ENCODE peak calls at places on chromosomes 11 and 22, in six cellular contexts. U is HCT116, V is GM23248, M is neural progenitor cell, K is SK-N-SH, J is MM.1S. T is an unnamed sample.

GRCh38 chr22:39518124-39518786 is 2.1 kb upstream of the ATF4 start:
- DNase-seq in K (no peak), V (peak; percentile 67), U (no peak), M (no peak), J (no peak), T (no peak)

GRCh38 chr22:33909906-33910305 is 10.4 kb downstream of the LARGE1 start:
- DNase-seq in V (peak; percentile 68), M (no peak), K (no peak), J (no peak), U (no peak), T (no peak)

GRCh38 chr11:19573666-19574065 is 139.0 kb upstream of the NAV2 start:
- DNase-seq in K (no peak), V (no peak), J (no peak), U (no peak), M (no peak), T (no peak)

GRCh38 chr22:17674152-17674551 is 35.6 kb downstream of the BCL2L13 start:
- DNase-seq in U (no peak), M (no peak), K (no peak), J (no peak), V (no peak), T (no peak)

GRCh38 chr11:1825039-1825740 is 9.6 kb upstream of the SYT8 start:
- DNase-seq in M (peak; percentile 96), V (no peak), K (no peak), U (no peak), J (peak; percentile 18), T (no peak)

GRCh38 chr11:11389238-11389637 is 36.2 kb upstream of the CSNK2A3 start:
- DNase-seq in J (no peak), V (peak; percentile 16), M (no peak), K (no peak), U (no peak), T (peak; percentile 38)

GRCh38 chr11:35937751-35938150 is 6.1 kb upstream of the LDLRAD3 start:
- DNase-seq in U (no peak), V (no peak), K (no peak), M (no peak), J (no peak), T (no peak)

GRCh38 chr11:128814856-128815705 is 52.0 kb downstream of the KCNJ1 start:
- DNase-seq in J (no peak), M (peak; percentile 94), U (no peak), K (peak; percentile 49), V (peak; percentile 91), T (peak; percentile 46)

GRCh38 chr11:69301491-69302401 is 7.8 kb downstream of the MYEOV start:
- DNase-seq in K (peak; percentile 63), M (no peak), V (peak; percentile 95), U (peak; percentile 95), J (no peak), T (peak; percentile 100)

GRCh38 chr11:19846654-19847330 is 134.2 kb downstream of the NAV2 start:
- DNase-seq in J (no peak), M (no peak), V (peak; percentile 18), K (no peak), U (no peak), T (no peak)

GRCh38 chr11:103380031-103380430 is 270.8 kb downstream of the DYNC2H1 start:
- DNase-seq in J (no peak), V (no peak), U (no peak), M (no peak), K (no peak), T (peak; percentile 27)

GRCh38 chr11:33801821-33802413 is 27.6 kb upstream of the FBXO3 start:
- DNase-seq in M (peak; percentile 47), V (peak; percentile 15), J (no peak), K (peak; percentile 42), U (peak; percentile 0), T (peak; percentile 16)

GRCh38 chr22:21000215-21000986 is 1.5 kb downstream of the THAP7 start:
- DNase-seq in M (no peak), V (peak; percentile 63), J (no peak), K (no peak), U (no peak), T (peak; percentile 9)

GRCh38 chr11:50037282-50037681 is 4.6 kb downstream of the OR4C45 start:
- DNase-seq in M (no peak), U (no peak), V (no peak), K (no peak), J (peak; percentile 19), T (no peak)

GRCh38 chr11:94766656-94767291 is 1.4 kb upstream of the AMOTL1 start:
- DNase-seq in M (peak; percentile 16), U (no peak), K (no peak), J (no peak), V (peak; percentile 43), T (peak; percentile 61)

GRCh38 chr11:93732237-93732892 is 8.9 kb downstream of the TAF1D start:
- DNase-seq in M (no peak), K (no peak), V (no peak), U (no peak), J (no peak), T (no peak)
- H4K20me1 ChIP-seq in M (peaks cover 70% of the 10 kb centered on the region), K (peaks cover 75% of the 10 kb centered on the region), V (peaks cover 12% of the 10 kb centered on the region), U (peaks cover 88% of the 10 kb centered on the region), J (peaks cover 60% of the 10 kb centered on the region), T (peaks cover 89% of the 10 kb centered on the region)

GRCh38 chr22:37986371-37986770 is 2.0 kb upstream of the SOX10 start:
- DNase-seq in V (no peak), M (no peak), J (no peak), U (no peak), K (no peak), T (no peak)
- H3K9ac ChIP-seq in V (no peak overlapping the region), M (no peak overlapping the region), J (no peak overlapping the region), U (no peak overlapping the region), K (no peak overlapping the region), T (no peak overlapping the region)

GRCh38 chr11:83034673-83035014 is 37.1 kb downstream of the RAB30 start:
- DNase-seq in U (no peak), V (no peak), K (no peak), M (no peak), J (no peak), T (no peak)

GRCh38 chr11:83039566-83039965 is 32.1 kb downstream of the RAB30 start:
- DNase-seq in V (no peak), J (no peak), U (no peak), M (no peak), K (no peak), T (no peak)

GRCh38 chr11:83035070-83035854 is 36.4 kb downstream of the RAB30 start:
- DNase-seq in M (no peak), J (no peak), V (peak; percentile 67), U (no peak), K (no peak), T (no peak)

GRCh38 chr11:83036701-83037100 is 35.0 kb downstream of the RAB30 start:
- DNase-seq in J (no peak), K (no peak), M (no peak), U (no peak), V (no peak), T (no peak)

GRCh38 chr11:83037877-83038276 is 33.8 kb downstream of the RAB30 start:
- DNase-seq in J (no peak), M (no peak), U (no peak), V (peak; percentile 30), K (no peak), T (no peak)
- TF ChIP-seq EZH2phosphoT487 in J (no peak), M (no peak), U (no peak), V (no peak), K (no peak), T (no peak)

GRCh38 chr22:38299001-38299651 is 18.1 kb downstream of the CSNK1E start:
- DNase-seq in V (no peak), U (no peak), K (no peak), J (no peak), M (no peak), T (peak; percentile 82)
- H4K20me1 ChIP-seq in V (peaks cover 3% of the 10 kb centered on the region), U (peaks cover 4% of the 10 kb centered on the region), K (peaks cover 29% of the 10 kb centered on the region), J (peaks cover 39% of the 10 kb centered on the region), M (peaks cover 93% of the 10 kb centered on the region), T (peaks cover 7% of the 10 kb centered on the region)

DNA sequence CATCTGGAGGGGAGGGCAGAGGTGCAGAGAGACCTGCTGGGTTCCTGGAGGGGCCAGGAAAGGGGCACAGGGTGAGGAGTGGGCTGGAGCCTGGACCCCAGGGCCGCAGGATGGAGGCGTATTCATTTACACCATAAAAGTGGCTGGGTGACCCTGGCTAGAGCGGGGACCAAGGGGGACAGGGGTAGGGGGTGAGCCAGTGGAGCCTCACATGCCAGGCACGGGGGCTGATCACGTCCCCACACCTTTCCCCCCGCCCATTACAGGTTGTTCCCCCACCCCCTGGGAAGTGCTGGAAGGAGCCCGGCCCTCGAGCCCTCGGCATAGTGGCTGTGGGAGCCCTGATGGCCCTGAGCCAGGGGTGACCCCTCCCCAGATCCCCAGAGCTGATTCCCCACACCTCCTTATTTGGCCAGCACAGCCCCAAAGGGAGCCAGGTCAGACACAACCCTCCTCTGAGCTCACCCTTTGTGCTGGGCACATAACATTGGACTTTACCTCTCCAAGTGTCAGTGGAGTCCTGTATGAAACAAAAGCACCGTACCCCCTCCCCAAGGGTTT is 781 bp downstream of the TCIRG1 start:
- DNase-seq in U (no peak), M (no peak), V (peak; percentile 30), K (peak; percentile 51), J (peak; percentile 16), T (no peak)
- H3K9ac ChIP-seq in U (peak overlapping the region; percentile 79), M (no peak overlapping the region), V (peak overlapping the region; percentile 90), K (peak overlapping the region; percentile 64), J (peak overlapping the region; percentile 84), T (peak overlapping the region; percentile 84)

GRCh38 chr11:7538023-7538422 is 24.2 kb downstream of the PPFIBP2 start:
- DNase-seq in U (no peak), J (no peak), V (peak; percentile 74), M (no peak), K (no peak), T (no peak)
- TF ChIP-seq EZH2phosphoT487 in U (no peak), J (no peak), V (no peak), M (no peak), K (no peak), T (no peak)

DNA sequence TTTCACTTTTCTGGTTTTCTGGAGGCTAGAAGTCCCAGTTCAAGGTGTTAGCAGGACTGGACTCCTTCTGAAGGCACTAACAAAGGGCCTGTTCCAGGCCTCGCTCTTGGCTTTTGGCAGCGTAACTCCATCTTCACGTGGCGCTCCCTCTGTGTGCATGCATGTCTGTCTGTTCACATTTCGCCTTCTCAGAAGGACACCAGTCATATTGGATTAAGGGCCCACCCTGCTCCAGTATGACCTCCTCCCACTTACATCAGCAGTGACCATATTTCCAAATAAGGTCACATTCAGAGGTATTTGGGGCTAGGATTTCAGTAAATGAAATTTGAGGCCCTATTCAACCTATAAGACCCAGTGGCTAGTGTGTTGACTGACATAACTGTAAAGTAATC is 20.0 kb downstream of the APLP2 start:
- DNase-seq in U (no peak), V (no peak), K (no peak), J (no peak), M (no peak), T (no peak)
- H4K20me1 ChIP-seq in U (peaks cover 2% of the 10 kb centered on the region), V (peaks cover 26% of the 10 kb centered on the region), K (peaks cover 73% of the 10 kb centered on the region), J (no peaks in the 10 kb centered on the region), M (peaks cover 36% of the 10 kb centered on the region), T (peaks cover 43% of the 10 kb centered on the region)

DNA sequence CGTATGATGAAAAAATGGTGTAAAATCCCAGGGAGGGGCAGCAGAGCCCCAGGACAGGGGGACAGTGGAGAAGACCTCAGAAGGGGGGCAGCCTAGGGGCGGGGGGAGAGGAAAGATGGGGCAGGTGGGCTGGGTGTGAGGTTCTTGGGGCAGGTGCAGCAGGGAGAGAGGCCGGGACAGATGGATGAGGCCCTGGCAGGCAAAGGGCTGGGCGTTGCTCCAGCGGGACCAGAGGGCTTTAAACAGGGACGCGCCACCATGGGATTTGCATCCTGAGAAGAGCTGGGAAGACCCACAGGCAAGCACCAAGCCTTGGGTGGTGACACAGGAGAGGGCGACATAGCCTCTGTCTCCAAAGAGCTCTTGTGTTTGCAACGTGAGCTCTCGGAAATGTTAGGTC is 1342.8 kb downstream of the TBC1D22A start:
- DNase-seq in V (no peak), J (no peak), M (no peak), K (no peak), U (no peak), T (no peak)
- H3K9ac ChIP-seq in V (no peak overlapping the region), J (no peak overlapping the region), M (no peak overlapping the region), K (no peak overlapping the region), U (no peak overlapping the region), T (no peak overlapping the region)

T was measured in PC-3.